ENCODE peak calls at places on chromosomes 16 and 17, in eight cellular contexts. I is hypothalamus; M is activated naive CD4-positive, alpha-beta T cell treated with Interleukin-2 at 50 U/mL for 16 hours; L is stimulated activated CD8-positive, alpha-beta memory T cell treated with anti-CD3 and anti-CD28 coated beads, Interleukin-7, amount 100 ng/mL, for 1 hour; N is GM23248; X is occipital lobe; G is Daoy; O is mesothelial cell of epicardium. W is an unnamed sample.

GRCh38 chr17:77735341-77736206 is 222.9 kb upstream of the TNRC6C start:
- DNase-seq in I (peak), M (no peak), L (no peak), N (peak), X (no peak), G (peak), O (peak), W (peak)

GRCh38 chr16:2034695-2035430 is 8.2 kb downstream of the NHERF2 start:
- DNase-seq in I (no peak), M (no peak), L (no peak), N (no peak), X (no peak), G (no peak), O (no peak), W (no peak)

GRCh38 chr17:45284176-45285140 is 22.6 kb upstream of the SPATA32 start:
- DNase-seq in I (no peak), M (peak), L (no peak), N (no peak), X (no peak), G (no peak), O (no peak), W (no peak)

GRCh38 chr16:76081936-76082335 is 195.3 kb upstream of the CNTNAP4 start:
- DNase-seq in I (no peak), M (no peak), L (no peak), N (no peak), X (no peak), G (no peak), O (no peak), W (no peak)

GRCh38 chr17:67289174-67289876 is 44.3 kb upstream of the HELZ start:
- DNase-seq in I (peak), M (no peak), L (no peak), N (peak), X (peak), G (peak), O (no peak), W (no peak)

GRCh38 chr16:21526923-21527807 is 72.2 kb upstream of the METTL9 start:
- DNase-seq in I (no peak), M (no peak), L (no peak), N (no peak), X (no peak), G (no peak), O (no peak), W (no peak)

GRCh38 chr17:39818282-39819000 is 45.7 kb downstream of the IKZF3 start:
- DNase-seq in I (no peak), M (no peak), L (no peak), N (no peak), X (no peak), G (no peak), O (no peak), W (no peak)

GRCh38 chr16:79055251-79055972 is 545.1 kb downstream of the MAF start:
- DNase-seq in I (no peak), M (no peak), L (no peak), N (no peak), X (no peak), G (no peak), O (no peak), W (no peak)

GRCh38 chr16:71569621-71570020 is 7.3 kb downstream of the TAT start:
- DNase-seq in I (no peak), M (no peak), L (no peak), N (no peak), X (no peak), G (no peak), O (no peak), W (no peak)

GRCh38 chr17:78539771-78540170 is 37.4 kb downstream of the DNAH17 start:
- DNase-seq in I (no peak), M (no peak), L (no peak), N (no peak), X (no peak), G (no peak), O (no peak), W (no peak)

GRCh38 chr17:77875051-77875780 is 83.3 kb upstream of the TNRC6C start:
- DNase-seq in I (no peak), M (no peak), L (no peak), N (peak), X (no peak), G (peak), O (no peak), W (peak)

GRCh38 chr16:17777461-17777863 is 306.7 kb upstream of the XYLT1 start:
- DNase-seq in I (no peak), M (no peak), L (no peak), N (peak), X (no peak), G (no peak), O (no peak), W (peak)

GRCh38 chr17:21287703-21288449 is 3.4 kb downstream of the MAP2K3 start:
- DNase-seq in I (peak), M (peak), L (peak), N (peak), X (peak), G (peak), O (no peak), W (peak)

GRCh38 chr16:54446639-54447038 is 160.1 kb upstream of the IRX3 start:
- DNase-seq in I (no peak), M (no peak), L (no peak), N (peak), X (peak), G (peak), O (no peak), W (peak)

GRCh38 chr16:89505204-89506112 is 2.7 kb upstream of the SPG7 start:
- DNase-seq in I (peak), M (peak), L (peak), N (peak), X (peak), G (peak), O (no peak), W (peak)

GRCh38 chr17:1949754-1950153 is 75.4 kb downstream of the RTN4RL1 start:
- DNase-seq in I (no peak), M (no peak), L (no peak), N (no peak), X (no peak), G (no peak), O (no peak), W (no peak)

GRCh38 chr17:50904522-50905459 is 38.6 kb upstream of the TOB1 start:
- DNase-seq in I (peak), M (no peak), L (no peak), N (peak), X (no peak), G (peak), O (peak), W (no peak)

GRCh38 chr17:45222273-45222993 is 748 bp downstream of the FMNL1 start:
- DNase-seq in I (no peak), M (peak), L (no peak), N (no peak), X (no peak), G (no peak), O (no peak), W (no peak)

GRCh38 chr16:12206031-12206748 is 229.7 kb downstream of the SNX29 start:
- DNase-seq in I (no peak), M (no peak), L (no peak), N (no peak), X (peak), G (no peak), O (no peak), W (no peak)

GRCh38 chr16:53948326-53948725 is 244.4 kb downstream of the FTO start:
- DNase-seq in I (no peak), M (no peak), L (no peak), N (no peak), X (no peak), G (no peak), O (no peak), W (no peak)

GRCh38 chr17:68302666-68303065 is 11.4 kb downstream of the ARSG start:
- DNase-seq in I (no peak), M (no peak), L (no peak), N (no peak), X (no peak), G (no peak), O (no peak), W (no peak)

W was measured in H4.